ENCODE peak calls at places on chromosome 3, in four cellular contexts. J is ascending aorta, O is GM20000, Y is BJ. V is an unnamed sample.

GRCh38 chr3:185979721-185980121 is 41.9 kb upstream of the TRA2B start:
- DNase-seq in J (no peak), O (no peak), Y (no peak), V (no peak)

GRCh38 chr3:128383316-128384235 is 83.1 kb downstream of the DNAJB8 start:
- DNase-seq in J (peak; percentile 86), O (no peak), Y (no peak), V (peak; percentile 45)

GRCh38 chr3:176262071-176262470 is 935.2 kb downstream of the TBL1XR1 start:
- DNase-seq in J (no peak), O (no peak), Y (peak; percentile 3), V (no peak)

GRCh38 chr3:138578961-138579574 is 15.0 kb downstream of the CEP70 start:
- DNase-seq in J (no peak), O (no peak), Y (no peak), V (no peak)

GRCh38 chr3:42031808-42032475 is 59.2 kb upstream of the TRAK1 start:
- DNase-seq in J (no peak), O (no peak), Y (no peak), V (no peak)

GRCh38 chr3:126956866-126957650 is 25.9 kb upstream of the PLXNA1 start:
- DNase-seq in J (no peak), O (no peak), Y (no peak), V (no peak)

GRCh38 chr3:169980055-169980454 is 13.4 kb downstream of the SEC62 start:
- DNase-seq in J (no peak), O (no peak), Y (no peak), V (no peak)

GRCh38 chr3:174358252-174358651 is 500.9 kb upstream of the NAALADL2 start:
- DNase-seq in J (no peak), O (no peak), Y (no peak), V (no peak)

GRCh38 chr3:197458179-197458707 is 97.5 kb downstream of the BDH1 start:
- DNase-seq in J (no peak), O (no peak), Y (no peak), V (no peak)

GRCh38 chr3:31226331-31226730 is 306.4 kb upstream of the STT3B start:
- DNase-seq in J (no peak), O (no peak), Y (no peak), V (no peak)

GRCh38 chr3:171646357-171647133 is 163.7 kb downstream of the PLD1 start:
- DNase-seq in J (no peak), O (peak; percentile 39), Y (peak; percentile 19), V (no peak)

GRCh38 chr3:164641071-164641470 is 437.2 kb downstream of the SI start:
- DNase-seq in J (no peak), O (no peak), Y (no peak), V (no peak)

GRCh38 chr3:48614044-48614443 is 4.6 kb upstream of the UQCRC1 start:
- DNase-seq in J (no peak), O (no peak), Y (peak; percentile 51), V (no peak)

GRCh38 chr3:48612270-48612669 is 2.8 kb upstream of the UQCRC1 start:
- DNase-seq in J (no peak), O (no peak), Y (no peak), V (no peak)

GRCh38 chr3:48607519-48607918 is 1.9 kb downstream of the UQCRC1 start:
- DNase-seq in J (no peak), O (no peak), Y (no peak), V (no peak)

GRCh38 chr3:48609088-48610005 is at the start of gene UQCRC1:
- DNase-seq in J (peak; percentile 96), O (peak; percentile 97), Y (peak; percentile 53), V (peak; percentile 93)
- TF ChIP-seq CTCF in J (peak; percentile 86), O (peak; percentile 56), Y (peak; percentile 78), V (peak; percentile 76)

GRCh38 chr3:57864853-57865252 is 108.7 kb downstream of the SLMAP start:
- DNase-seq in J (no peak), O (no peak), Y (no peak), V (no peak)
- TF ChIP-seq CTCF in J (peak; percentile 67), O (no peak), Y (peak; percentile 61), V (no peak)

DNA sequence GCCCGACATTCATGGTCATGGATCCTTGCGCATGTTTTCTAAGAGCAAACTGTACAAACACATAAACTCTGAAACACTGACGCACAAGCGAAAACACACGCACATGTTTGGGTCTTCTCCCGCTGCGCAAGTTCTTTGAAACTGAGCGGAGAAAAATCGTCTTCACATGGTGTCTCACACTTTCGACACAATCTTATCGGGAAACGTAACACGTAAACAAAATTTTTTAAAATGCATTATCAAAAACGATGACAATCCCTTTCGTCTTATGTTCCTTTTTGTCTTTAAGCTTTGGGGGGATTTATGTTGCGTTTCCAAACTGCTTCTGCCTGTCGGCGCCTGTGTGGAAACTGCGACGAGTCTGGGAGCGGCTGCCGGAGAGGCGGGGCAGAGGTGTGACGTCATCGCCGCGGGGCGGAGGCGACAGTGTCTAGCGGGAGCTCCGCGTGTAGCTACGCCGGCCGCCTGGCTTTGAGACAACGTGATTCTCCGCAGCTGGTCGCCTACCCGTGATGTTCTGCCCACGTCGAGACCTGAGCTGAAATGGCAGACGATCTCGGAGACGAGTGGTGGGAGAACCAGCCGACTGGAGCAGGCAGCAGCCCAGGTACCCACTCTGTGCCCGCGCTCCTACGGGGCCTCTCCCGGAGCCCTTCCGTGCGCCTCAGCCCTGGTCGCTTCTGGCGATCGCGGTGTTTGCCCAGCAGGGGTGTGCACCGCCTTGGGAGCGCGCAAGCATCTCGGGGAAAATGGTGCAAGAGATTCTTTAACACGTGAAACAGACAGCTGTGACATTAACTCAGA is at the start of gene CMSS1:
- DNase-seq in J (peak; percentile 96), O (peak; percentile 87), Y (peak; percentile 41), V (peak; percentile 96)
- TF ChIP-seq CTCF in J (peak; percentile 15), O (no peak), Y (peak; percentile 45), V (no peak)

GRCh38 chr3:189756651-189757078 is 125.5 kb downstream of the TP63 start:
- DNase-seq in J (no peak), O (no peak), Y (no peak), V (no peak)

GRCh38 chr3:189758186-189758585 is 127.0 kb downstream of the TP63 start:
- DNase-seq in J (no peak), O (no peak), Y (no peak), V (no peak)

GRCh38 chr3:189754356-189754755 is 123.2 kb downstream of the TP63 start:
- DNase-seq in J (no peak), O (no peak), Y (no peak), V (no peak)
- TF ChIP-seq CTCF in J (no peak), O (no peak), Y (no peak), V (no peak)

V was measured in natural killer cell.